ENCODE peak calls at places on chromosomes 4 and X, in seven cellular contexts. P, M, J, S, Q, B and W are unnamed samples.

GRCh38 chr4:117134386-117134785 is 49.0 kb upstream of the TRAM1L1 start:
- DNase-seq in S (peak; percentile 70), B (peak; percentile 60), P (peak; percentile 33), J (no peak), Q (no peak), M (no peak), W (no peak)

GRCh38 chr4:118277243-118277642 is 75.6 kb downstream of the PRSS12 start:
- DNase-seq in S (no peak), B (peak; percentile 22), Q (no peak), J (no peak), P (no peak), M (no peak), W (no peak)

GRCh38 chr4:3388461-3389185 is 53.1 kb upstream of the HGFAC start:
- DNase-seq in S (peak; percentile 59), Q (no peak), J (no peak), P (peak; percentile 87), B (peak; percentile 85), M (no peak), W (no peak)

GRCh38 chr4:86720508-86721068 is 126.5 kb downstream of the PTPN13 start:
- DNase-seq in B (no peak), S (no peak), M (no peak), Q (no peak), J (no peak), P (peak; percentile 33), W (no peak)

GRCh38 chr4:108051343-108051742 is 61.7 kb downstream of the HADH start:
- DNase-seq in J (no peak), Q (no peak), P (no peak), B (no peak), S (no peak), M (no peak), W (no peak)

GRCh38 chr4:183413562-183414200 is 30.8 kb upstream of the CDKN2AIP start:
- DNase-seq in J (no peak), P (no peak), Q (no peak), S (no peak), B (no peak), M (no peak), W (no peak)

GRCh38 chr4:21768349-21769310 is 179.9 kb downstream of the KCNIP4 start:
- DNase-seq in B (peak; percentile 43), M (no peak), J (peak; percentile 9), P (peak; percentile 77), S (no peak), Q (no peak), W (no peak)

GRCh38 chrX:53089224-53089842 is 4.6 kb upstream of the KANTR start:
- DNase-seq in Q (no peak), J (peak; percentile 34), P (peak; percentile 75), B (peak; percentile 55), M (no peak), S (no peak), W (no peak)

GRCh38 chr4:98542011-98542410 is 116.4 kb downstream of the TSPAN5 start:
- DNase-seq in J (no peak), P (no peak), M (no peak), S (no peak), Q (no peak), B (no peak), W (no peak)

GRCh38 chr4:95466791-95467190 is 82.0 kb downstream of the UNC5C start:
- DNase-seq in P (peak; percentile 2), S (no peak), Q (no peak), J (no peak), B (no peak), M (no peak), W (no peak)

GRCh38 chrX:119488749-119489148 is 20.5 kb downstream of the SLC25A5 start:
- DNase-seq in S (peak; percentile 75), J (peak; percentile 53), M (no peak), Q (no peak), P (peak; percentile 69), B (peak; percentile 39), W (peak; percentile 53)

GRCh38 chr4:151486166-151486565 is 77.2 kb downstream of the FHIP1A start:
- DNase-seq in M (no peak), J (no peak), B (no peak), S (no peak), Q (no peak), P (peak; percentile 41), W (no peak)

GRCh38 chrX:71558920-71559319 is 19.3 kb upstream of the GCNA start:
- DNase-seq in J (no peak), Q (no peak), M (no peak), S (no peak), B (no peak), P (no peak), W (no peak)

GRCh38 chr4:38001927-38002326 is 41.7 kb downstream of the PTTG2 start:
- DNase-seq in S (peak; percentile 75), J (no peak), B (no peak), M (no peak), P (no peak), Q (no peak), W (no peak)

GRCh38 chr4:174423257-174423944 is 98.9 kb downstream of the HPGD start:
- DNase-seq in B (peak; percentile 25), Q (no peak), J (peak; percentile 44), M (no peak), S (no peak), P (peak; percentile 77), W (no peak)

GRCh38 chr4:20916106-20916505 is 215.8 kb downstream of the PACRGL start:
- DNase-seq in J (no peak), S (no peak), P (no peak), M (no peak), Q (no peak), B (no peak), W (no peak)

GRCh38 chr4:41420576-41420975 is 117.4 kb upstream of the LIMCH1 start:
- DNase-seq in P (no peak), M (no peak), B (no peak), Q (no peak), S (no peak), J (no peak), W (no peak)

GRCh38 chr4:77076889-77077635 is 1.3 kb upstream of the CCNI start:
- DNase-seq in Q (no peak), J (no peak), M (no peak), S (no peak), B (no peak), P (no peak), W (no peak)

GRCh38 chrX:55342533-55343501 is 78.1 kb upstream of the PAGE3 start:
- DNase-seq in B (peak; percentile 43), J (peak; percentile 5), P (peak; percentile 16), M (no peak), S (peak; percentile 73), Q (no peak), W (no peak)

GRCh38 chrX:72604112-72604511 is 31.5 kb upstream of the HDAC8 start:
- DNase-seq in M (no peak), P (no peak), S (no peak), B (no peak), J (no peak), Q (no peak), W (no peak)

DNA sequence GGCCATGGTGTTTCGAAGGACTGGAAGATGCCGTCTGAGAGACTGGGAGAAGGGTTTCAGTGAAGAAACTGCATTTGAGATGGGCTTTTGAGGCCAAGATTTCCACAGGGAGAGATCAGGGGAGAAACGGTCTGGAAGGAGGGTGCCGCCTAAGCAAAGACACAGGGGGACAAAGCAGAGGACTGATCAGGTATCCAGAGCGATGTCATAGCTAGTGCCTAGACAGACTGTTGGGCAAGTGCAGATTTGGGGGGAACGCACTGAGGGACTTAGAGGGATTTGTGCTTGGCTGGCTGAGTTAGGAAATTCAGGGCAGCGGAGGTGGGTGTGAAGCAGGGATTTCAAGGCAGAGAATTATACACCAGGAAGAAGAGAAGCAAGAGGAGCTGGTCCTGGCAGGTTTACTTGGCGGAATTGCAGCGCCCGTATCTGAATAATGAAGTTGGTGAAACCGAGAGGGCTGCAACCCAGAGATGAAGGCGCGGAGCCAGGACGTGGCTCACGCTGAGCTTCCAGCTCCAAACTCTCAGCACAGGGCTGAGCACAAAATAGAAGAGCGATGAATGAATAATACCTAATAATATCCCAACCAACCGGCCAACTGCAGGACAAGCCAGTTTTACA is 106.9 kb downstream of the MAML3 start:
- DNase-seq in S (peak; percentile 72), Q (peak; percentile 24), B (no peak), J (peak; percentile 58), M (no peak), P (peak; percentile 27), W (no peak)
- H3K4me3 ChIP-seq in S (no peak overlapping the region), Q (peak overlapping the region; percentile 18), B (no peak overlapping the region), J (no peak overlapping the region), M (no peak overlapping the region), P (no peak overlapping the region), W (no peak overlapping the region)

GRCh38 chr4:11418610-11419009 is 10.1 kb downstream of the HS3ST1 start:
- DNase-seq in M (no peak), Q (no peak), B (no peak), S (peak; percentile 56), J (no peak), P (no peak), W (no peak)
- TF ChIP-seq CTCF in M (no peak), Q (no peak), B (peak; percentile 33), S (peak; percentile 62), J (peak; percentile 18), P (no peak), W (no peak)

GRCh38 chr4:1403591-1404572 is 2.4 kb downstream of the NKX1-1 start:
- DNase-seq in B (no peak), Q (no peak), P (no peak), J (no peak), M (peak; percentile 48), S (peak; percentile 65), W (no peak)
- H3K4me3 ChIP-seq in B (no peak overlapping the region), Q (no peak overlapping the region), P (no peak overlapping the region), J (peak overlapping the region; percentile 16), M (no peak overlapping the region), S (no peak overlapping the region), W (no peak overlapping the region)

GRCh38 chr4:85165808-85166207 is 199.3 kb upstream of the WDFY3 start:
- DNase-seq in P (no peak), S (no peak), B (no peak), Q (no peak), M (no peak), J (no peak), W (no peak)
- TF ChIP-seq CTCF in P (no peak), S (peak; percentile 53), B (no peak), Q (no peak), M (no peak), J (no peak), W (no peak)

GRCh38 chr4:145808021-145808650 is 128.2 kb downstream of the C4orf51 start:
- DNase-seq in J (peak; percentile 7), B (peak; percentile 91), M (no peak), S (peak; percentile 70), P (peak; percentile 97), Q (no peak), W (no peak)
- H3K4me3 ChIP-seq in J (no peak overlapping the region), B (peak overlapping the region; percentile 28), M (no peak overlapping the region), S (no peak overlapping the region), P (no peak overlapping the region), Q (no peak overlapping the region), W (no peak overlapping the region)